ENCODE peak calls at places on chromosomes 7 and 10, in four cellular contexts. R is WTC11, I is HepG2, T is K562. K is an unnamed sample.

GRCh38 chr10:102549549-102549948 is 45.8 kb downstream of the SUFU start:
- DNase-seq in T (no peak), R (no peak), I (no peak), K (no peak)

GRCh38 chr10:84412482-84412881 is 84.1 kb downstream of the CCSER2 start:
- DNase-seq in I (no peak), R (no peak), T (no peak), K (no peak)

GRCh38 chr10:123633636-123634035 is 32.5 kb upstream of the GPR26 start:
- DNase-seq in T (no peak), I (no peak), R (no peak), K (no peak)

GRCh38 chr7:138768251-138768650 is 29.5 kb upstream of the TMEM213 start:
- DNase-seq in R (no peak), I (no peak), T (no peak), K (no peak)

GRCh38 chr7:150986099-150986512 is 4.7 kb upstream of the NOS3 start:
- DNase-seq in R (peak), T (peak), I (no peak), K (no peak)

GRCh38 chr10:112517381-112517976 is 70.5 kb downstream of the VTI1A start:
- DNase-seq in T (no peak), I (no peak), R (no peak), K (no peak)

GRCh38 chr7:151058766-151059361 is 525 bp upstream of the SLC4A2 start:
- DNase-seq in R (no peak), I (no peak), T (no peak), K (no peak)

GRCh38 chr10:348456-348855 is 213.2 kb downstream of the ZMYND11 start:
- DNase-seq in T (no peak), R (no peak), I (no peak), K (no peak)

GRCh38 chr10:48940372-48940771 is 732 bp upstream of the LRRC18 start:
- DNase-seq in T (no peak), I (no peak), R (no peak), K (no peak)
- TF ChIP-seq CREM in T (no peak), I (no peak), R (no peak), K (no peak)

GRCh38 chr7:130009848-130010688 is 41.1 kb downstream of the ZC3HC1 start:
- DNase-seq in I (peak), R (no peak), T (peak), K (peak)
- TF ChIP-seq CREM in I (no peak), R (no peak), T (peak), K (no peak)

GRCh38 chr7:348962-349755 is 59.2 kb downstream of the FOXL3 start:
- DNase-seq in T (no peak), I (no peak), R (no peak), K (no peak)

GRCh38 chr7:353746-354325 is 63.9 kb downstream of the FOXL3 start:
- DNase-seq in I (no peak), R (no peak), T (no peak), K (no peak)

GRCh38 chr7:351681-352480 is 61.9 kb downstream of the FOXL3 start:
- DNase-seq in R (no peak), I (no peak), T (no peak), K (no peak)

GRCh38 chr7:348480-348844 is 58.5 kb downstream of the FOXL3 start:
- DNase-seq in I (no peak), R (no peak), T (no peak), K (no peak)

GRCh38 chr7:351256-351655 is 61.3 kb downstream of the FOXL3 start:
- DNase-seq in T (no peak), R (no peak), I (no peak), K (no peak)
- TF ChIP-seq CREM in T (no peak), R (no peak), I (no peak), K (no peak)

GRCh38 chr7:130838738-130839137 is 104.7 kb upstream of the KLF14 start:
- DNase-seq in T (no peak), R (no peak), I (no peak), K (peak)
- TF ChIP-seq CREM in T (no peak), R (no peak), I (no peak), K (no peak)

GRCh38 chr7:121083138-121083789 is 94.8 kb downstream of the CPED1 start:
- DNase-seq in T (peak), I (no peak), R (no peak), K (no peak)
- TF ChIP-seq CREM in T (no peak), I (no peak), R (no peak), K (no peak)

GRCh38 chr7:40937879-40938278 is 765.0 kb downstream of the INHBA start:
- DNase-seq in T (no peak), I (no peak), R (peak), K (no peak)

GRCh38 chr7:40935435-40935834 is 767.5 kb downstream of the INHBA start:
- DNase-seq in R (no peak), I (no peak), T (no peak), K (no peak)
- TF ChIP-seq CREM in R (no peak), I (no peak), T (no peak), K (no peak)

GRCh38 chr7:70392870-70393269 is 739.1 kb upstream of the GALNT17 start:
- DNase-seq in T (no peak), I (no peak), R (peak), K (no peak)

GRCh38 chr7:70390251-70390650 is 741.7 kb upstream of the GALNT17 start:
- DNase-seq in T (no peak), R (no peak), I (no peak), K (no peak)

GRCh38 chr7:70389752-70390151 is 742.2 kb upstream of the GALNT17 start:
- DNase-seq in R (no peak), I (no peak), T (no peak), K (no peak)

GRCh38 chr7:70393956-70394355 is 738.0 kb upstream of the GALNT17 start:
- DNase-seq in R (no peak), T (no peak), I (no peak), K (no peak)

GRCh38 chr7:70392282-70392681 is 739.7 kb upstream of the GALNT17 start:
- DNase-seq in T (no peak), R (no peak), I (no peak), K (no peak)
- TF ChIP-seq CREM in T (no peak), R (no peak), I (no peak), K (no peak)

DNA sequence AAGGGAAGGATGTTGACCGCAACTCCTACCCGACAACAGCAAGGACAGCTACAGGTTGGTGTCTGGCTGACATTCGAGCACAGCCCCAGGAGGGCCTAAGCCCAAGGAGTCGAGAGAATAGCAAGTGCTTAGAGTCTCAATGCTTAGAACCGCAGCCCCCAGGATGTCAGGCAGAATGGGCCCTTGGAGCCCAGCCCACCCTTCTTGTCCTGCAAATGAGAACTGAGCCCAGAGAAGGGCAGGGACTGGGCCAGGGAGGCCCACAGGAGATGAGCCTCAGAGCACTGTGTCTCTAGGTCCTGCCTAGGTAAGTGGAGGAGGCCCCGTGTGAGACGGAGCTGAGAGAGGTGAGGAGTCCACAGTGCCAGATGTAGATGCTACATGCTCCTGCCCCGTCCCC is 173.3 kb upstream of the ZMIZ1 start:
- DNase-seq in T (no peak), I (no peak), R (no peak), K (no peak)
- TF ChIP-seq CREM in T (no peak), I (no peak), R (no peak), K (no peak)